ENCODE peak calls at places on chromosomes 13 and 19, in six cellular contexts. Z is PC-3, F is ascending aorta, S is body of pancreas, C is right lobe of liver, L is adrenal gland. A is an unnamed sample. For H3K27me3, the result is how much of the 10 kb centered on the place peaks cover.

GRCh38 chr13:107642841-107643240 is 572.5 kb downstream of the LIG4 start:
- DNase-seq in Z (no peak), F (no peak), S (no peak), C (no peak), L (no peak), A (no peak)

GRCh38 chr13:31878495-31878894 is 139.2 kb downstream of the RXFP2 start:
- DNase-seq in Z (no peak), F (no peak), S (no peak), C (no peak), L (no peak), A (no peak)

GRCh38 chr13:112880221-112880641 is 88.8 kb upstream of the MCF2L start:
- DNase-seq in Z (no peak), F (no peak), S (no peak), C (no peak), L (no peak), A (no peak)

GRCh38 chr13:80195649-80196048 is 145.3 kb downstream of the SPRY2 start:
- DNase-seq in Z (no peak), F (no peak), S (no peak), C (no peak), L (no peak), A (no peak)

GRCh38 chr19:2805991-2806649 is 13.5 kb upstream of the ZNF554 start:
- DNase-seq in Z (no peak), F (no peak), S (no peak), C (no peak), L (no peak), A (no peak)

GRCh38 chr13:101703838-101704237 is 251.4 kb downstream of the ITGBL1 start:
- DNase-seq in Z (peak), F (no peak), S (no peak), C (no peak), L (no peak), A (no peak)

GRCh38 chr19:8148410-8149231 is 771 bp downstream of the FBN3 start:
- DNase-seq in Z (peak), F (no peak), S (peak), C (no peak), L (no peak), A (no peak)

GRCh38 chr13:40230833-40231266 is 435.6 kb downstream of the FOXO1 start:
- DNase-seq in Z (peak), F (no peak), S (no peak), C (no peak), L (no peak), A (no peak)

GRCh38 chr13:74062933-74063332 is 71.3 kb downstream of the KLF12 start:
- DNase-seq in Z (no peak), F (peak), S (no peak), C (peak), L (peak), A (no peak)

GRCh38 chr19:16429066-16429758 is 42.6 kb downstream of the EPS15L1 start:
- DNase-seq in Z (peak), F (peak), S (peak), C (peak), L (peak), A (no peak)

GRCh38 chr19:48970923-48971395 is 5.8 kb downstream of the FTL start:
- DNase-seq in Z (peak), F (peak), S (peak), C (peak), L (peak), A (no peak)

GRCh38 chr19:2294377-2295335 is 12.7 kb upstream of the PEAK3 start:
- DNase-seq in Z (no peak), F (no peak), S (no peak), C (no peak), L (no peak), A (peak)

GRCh38 chr19:49520705-49521319 is 7.0 kb upstream of the RCN3 start:
- DNase-seq in Z (no peak), F (no peak), S (no peak), C (no peak), L (no peak), A (no peak)

GRCh38 chr13:102983496-102983895 is 82.7 kb downstream of the SLC10A2 start:
- DNase-seq in Z (no peak), F (no peak), S (no peak), C (no peak), L (no peak), A (peak)

GRCh38 chr13:71712988-71713653 is 153.9 kb downstream of the DACH1 start:
- DNase-seq in Z (no peak), F (no peak), S (no peak), C (no peak), L (no peak), A (no peak)

GRCh38 chr19:4025317-4025716 is 17.8 kb downstream of the PIAS4 start:
- DNase-seq in Z (no peak), F (no peak), S (no peak), C (no peak), L (no peak), A (no peak)

GRCh38 chr19:35476149-35476548 is 14.1 kb downstream of the KRTDAP start:
- DNase-seq in Z (no peak), F (no peak), S (no peak), C (no peak), L (no peak), A (no peak)

GRCh38 chr19:56720281-56720680 is 48.7 kb upstream of the ZNF835 start:
- DNase-seq in Z (no peak), F (no peak), S (peak), C (no peak), L (peak), A (no peak)

GRCh38 chr13:50910483-50910805 is 853 bp downstream of the RNASEH2B start:
- DNase-seq in Z (peak), F (no peak), S (no peak), C (no peak), L (no peak), A (no peak)

GRCh38 chr19:48249502-48250014 is 6.2 kb downstream of the CARD8 start:
- DNase-seq in Z (no peak), F (peak), S (peak), C (peak), L (peak), A (no peak)

DNA sequence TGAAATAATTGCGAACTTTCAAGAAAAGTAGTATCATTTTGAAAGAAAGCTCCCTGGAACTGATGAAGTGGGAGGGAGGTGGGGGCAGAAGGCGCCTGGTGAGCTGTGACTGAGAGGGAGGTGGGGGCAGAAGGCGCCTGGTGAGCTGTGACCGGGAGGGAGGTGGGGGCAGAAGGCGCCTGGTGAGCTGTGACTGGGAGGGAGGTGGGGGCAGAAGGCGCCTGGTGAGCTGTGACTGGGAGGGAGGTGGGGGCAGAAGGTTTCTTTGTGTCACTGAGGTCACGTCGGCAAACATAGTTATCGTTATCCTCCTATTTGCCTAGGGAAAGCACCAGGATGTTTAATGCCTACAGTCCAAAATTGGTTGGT is 24.2 kb downstream of the C2CD4C start:
- DNase-seq in Z (no peak), F (no peak), S (no peak), C (no peak), L (no peak), A (no peak)
- H3K4me3 ChIP-seq in Z (no peak), F (no peak), S (no peak), C (no peak), L (no peak), A (no peak)

GRCh38 chr13:90717451-90717936 is 630.0 kb upstream of the MIR17HG start:
- DNase-seq in Z (peak), F (no peak), S (no peak), C (no peak), L (no peak), A (peak)
- H3K27me3 ChIP-seq in Z (under half), F (under half), S (under half), C (under half), L (under half), A (under half)

GRCh38 chr19:13865243-13865577 is 11.7 kb upstream of the NANOS3 start:
- DNase-seq in Z (no peak), F (no peak), S (no peak), C (no peak), L (no peak), A (no peak)
- H3K4me3 ChIP-seq in Z (peak), F (peak), S (no peak), C (no peak), L (no peak), A (peak)

GRCh38 chr19:31568724-31569123 is 219.5 kb upstream of the TSHZ3 start:
- DNase-seq in Z (no peak), F (no peak), S (no peak), C (no peak), L (no peak), A (no peak)

GRCh38 chr19:31572671-31573298 is 223.5 kb upstream of the TSHZ3 start:
- DNase-seq in Z (no peak), F (no peak), S (no peak), C (no peak), L (no peak), A (no peak)

GRCh38 chr19:31578326-31578725 is 229.1 kb upstream of the TSHZ3 start:
- DNase-seq in Z (no peak), F (no peak), S (no peak), C (no peak), L (no peak), A (no peak)

GRCh38 chr19:31570718-31571117 is 221.5 kb upstream of the TSHZ3 start:
- DNase-seq in Z (no peak), F (no peak), S (no peak), C (no peak), L (no peak), A (no peak)

DNA sequence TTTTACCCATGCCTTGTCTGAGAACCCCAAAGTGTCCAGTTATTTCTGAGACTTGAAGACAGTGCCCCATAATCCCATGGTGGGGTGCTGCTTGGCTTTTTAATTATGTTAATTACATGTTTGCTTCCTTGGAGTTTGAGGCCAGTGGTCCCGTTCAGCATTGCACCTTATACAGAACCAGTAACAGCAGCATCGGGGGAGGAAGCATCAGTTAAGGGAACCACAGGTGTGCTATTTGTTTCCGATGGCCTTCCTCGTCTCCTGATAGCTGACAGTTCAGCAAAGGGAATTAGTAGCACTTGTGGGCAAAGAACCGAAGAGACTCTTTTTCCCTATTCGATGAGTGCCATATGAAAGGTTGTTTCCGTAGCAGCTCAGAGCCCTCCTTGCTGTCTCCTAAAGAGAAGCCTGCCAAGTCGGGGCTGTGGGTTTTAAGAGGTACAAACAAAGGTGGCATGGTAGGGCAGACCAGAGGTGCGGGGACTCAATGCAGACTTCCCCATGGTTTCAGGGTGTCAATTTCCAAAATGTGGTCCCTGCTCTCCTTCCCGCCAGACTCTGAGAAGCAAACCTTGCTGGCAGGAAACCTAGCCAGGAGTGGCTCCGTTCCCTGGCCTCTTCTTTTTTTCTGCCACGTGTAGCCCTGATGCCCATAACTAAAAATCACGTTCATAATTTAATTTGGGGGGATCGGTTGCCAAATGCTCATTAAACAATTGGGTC is 225.2 kb upstream of the TSHZ3 start:
- DNase-seq in Z (no peak), F (no peak), S (no peak), C (no peak), L (no peak), A (no peak)
- H3K27me3 ChIP-seq in Z (under half), F (under half), S (under half), C (under half), L (under half), A (under half)

DNA sequence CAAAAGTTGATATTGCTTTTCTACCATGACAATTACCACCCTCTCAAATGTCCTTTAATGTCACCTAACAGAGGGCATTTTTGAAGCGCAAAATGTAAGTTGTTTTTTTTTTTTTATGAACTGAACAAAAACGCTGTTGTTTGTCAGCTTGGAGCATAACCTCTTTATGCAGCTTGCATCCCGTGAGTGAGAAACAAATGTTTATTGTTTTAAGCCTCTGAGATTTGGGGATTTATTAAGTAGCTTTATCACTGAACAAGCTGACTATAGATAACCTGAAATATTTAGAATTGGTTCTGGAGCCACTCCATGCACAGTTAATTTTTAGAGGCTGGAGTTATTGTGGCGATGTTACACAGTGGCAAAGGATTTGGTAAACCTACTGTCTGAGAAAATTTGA is 80.1 kb upstream of the ATXN8OS start:
- DNase-seq in Z (no peak), F (no peak), S (no peak), C (no peak), L (no peak), A (no peak)
- H3K4me3 ChIP-seq in Z (no peak), F (no peak), S (no peak), C (no peak), L (no peak), A (no peak)

GRCh38 chr19:41926028-41926860 is 2.0 kb downstream of the ERFL start:
- DNase-seq in Z (no peak), F (no peak), S (no peak), C (no peak), L (no peak), A (no peak)

GRCh38 chr19:41928221-41928683 is at the start of gene ERFL:
- DNase-seq in Z (no peak), F (no peak), S (no peak), C (no peak), L (no peak), A (no peak)

GRCh38 chr19:41925208-41926003 is 2.8 kb downstream of the ERFL start:
- DNase-seq in Z (no peak), F (no peak), S (no peak), C (no peak), L (no peak), A (no peak)

GRCh38 chr19:41927810-41928192 is 448 bp downstream of the ERFL start:
- DNase-seq in Z (no peak), F (no peak), S (no peak), C (no peak), L (no peak), A (no peak)

DNA sequence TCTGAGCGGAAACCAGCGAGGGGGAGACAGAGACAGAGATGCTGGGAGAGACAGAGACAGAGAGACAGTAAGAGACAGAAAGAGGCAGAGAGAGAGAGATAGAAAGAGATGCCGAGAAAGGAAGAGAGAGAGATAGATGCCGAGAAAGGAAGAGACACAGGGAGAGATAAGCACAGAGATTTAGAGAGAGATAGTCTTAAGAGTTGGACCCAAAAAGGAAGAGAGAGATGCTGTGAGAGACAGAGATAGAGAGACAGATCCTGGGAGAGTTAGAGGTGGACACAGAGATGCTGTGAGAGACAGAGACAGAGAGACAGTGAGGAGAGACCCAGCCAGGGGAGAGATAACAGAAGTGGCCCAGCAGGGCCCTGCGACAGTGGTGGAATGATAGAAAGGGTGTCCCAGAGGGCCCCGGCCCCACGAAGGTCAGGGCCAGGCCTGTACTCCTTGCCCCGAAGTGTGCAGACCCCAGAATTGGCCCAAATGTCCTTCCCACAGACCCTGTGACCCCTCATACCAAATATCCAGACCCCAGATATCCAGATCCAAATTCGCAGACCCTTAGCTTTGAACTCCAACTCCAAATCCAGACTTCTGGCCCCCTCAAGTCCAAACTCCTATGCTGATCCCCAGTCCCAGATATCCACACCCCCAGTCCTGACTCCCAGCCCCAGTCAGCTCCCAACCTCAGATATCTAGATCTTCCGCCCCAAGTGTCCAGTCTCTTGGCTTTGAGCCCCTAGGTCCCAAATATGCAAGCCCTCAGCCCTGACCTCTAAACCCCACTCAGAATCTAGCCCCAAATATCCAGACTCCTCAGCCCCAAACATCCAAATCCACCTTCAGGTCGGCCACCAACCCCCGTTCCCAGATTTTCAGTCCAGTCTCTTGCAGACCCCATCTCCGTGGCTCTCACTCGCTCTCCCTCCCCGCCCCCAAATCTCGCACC is 1.1 kb downstream of the ERFL start:
- DNase-seq in Z (no peak), F (no peak), S (no peak), C (no peak), L (no peak), A (no peak)
- H3K27me3 ChIP-seq in Z (under half), F (under half), S (under half), C (under half), L (half or more), A (half or more)

GRCh38 chr19:36668646-36669045 is 2.0 kb upstream of the ZNF461 start:
- DNase-seq in Z (no peak), F (no peak), S (no peak), C (no peak), L (no peak), A (no peak)
- H3K4me3 ChIP-seq in Z (no peak), F (no peak), S (no peak), C (no peak), L (no peak), A (no peak)